ENCODE peak calls at places on chromosomes 12 and 14, in eight cellular contexts. L is NCI-H1930; W is C1 segment of cervical spinal cord; J is AML-193; E is NCI-H526 treated with DMSO at 0.1 percent for 48 hours; O is NCI-H2029; T is activated CD4-positive, alpha-beta memory T cell treated with anti-CD3 and anti-CD28 coated beads, Interleukin-2, amount 10 ng/mL, durations not matched to agents 7 days and 5 days; K is heart right ventricle. R is an unnamed sample.
A peak's percentile ranks its signal among the peaks of the same experiment; 100 is the strongest.

GRCh38 chr12:93833946-93834345 is 156.8 kb downstream of the CRADD start:
- DNase-seq in L (no peak), W (no peak), J (no peak), E (no peak), O (no peak), T (no peak), K (no peak), R (no peak)

GRCh38 chr14:29601559-29602109 is 326.0 kb downstream of the PRKD1 start:
- DNase-seq in L (no peak), W (no peak), J (no peak), E (no peak), O (no peak), T (no peak), K (no peak), R (no peak)

GRCh38 chr12:121794532-121795028 is 1.1 kb upstream of the RHOF start:
- DNase-seq in L (no peak), W (no peak), J (no peak), E (no peak), O (no peak), T (no peak), K (no peak), R (no peak)

GRCh38 chr14:105843444-105844046 is 317.2 kb downstream of the TMEM121 start:
- DNase-seq in L (no peak), W (no peak), J (no peak), E (no peak), O (no peak), T (peak; percentile 9), K (no peak), R (no peak)

GRCh38 chr14:31572955-31573354 is 11.8 kb downstream of the NUBPL start:
- DNase-seq in L (no peak), W (no peak), J (no peak), E (no peak), O (no peak), T (no peak), K (no peak), R (no peak)

GRCh38 chr12:3427956-3428355 is 63.0 kb upstream of the PRMT8 start:
- DNase-seq in L (no peak), W (no peak), J (no peak), E (no peak), O (no peak), T (no peak), K (no peak), R (no peak)

GRCh38 chr14:95515523-95516517 is 630 bp downstream of the SYNE3 start:
- DNase-seq in L (peak; percentile 41), W (peak; percentile 56), J (peak; percentile 67), E (peak; percentile 41), O (no peak), T (peak; percentile 86), K (peak; percentile 80), R (no peak)

GRCh38 chr12:84862190-84862589 is 50.4 kb downstream of the SLC6A15 start:
- DNase-seq in L (no peak), W (no peak), J (no peak), E (no peak), O (no peak), T (no peak), K (no peak), R (no peak)

GRCh38 chr12:109772622-109773321 is 59.1 kb downstream of the FAM222A start:
- DNase-seq in L (no peak), W (no peak), J (no peak), E (no peak), O (no peak), T (no peak), K (no peak), R (no peak)

GRCh38 chr14:71362282-71362681 is 455.0 kb downstream of the PCNX1 start:
- DNase-seq in L (no peak), W (no peak), J (no peak), E (no peak), O (no peak), T (no peak), K (no peak), R (no peak)

GRCh38 chr12:45966486-45966885 is 23.9 kb downstream of the SCAF11 start:
- DNase-seq in L (no peak), W (no peak), J (no peak), E (no peak), O (no peak), T (no peak), K (no peak), R (peak; percentile 73)

GRCh38 chr12:40192704-40193255 is 32.0 kb upstream of the LRRK2 start:
- DNase-seq in L (no peak), W (no peak), J (peak; percentile 22), E (peak; percentile 15), O (no peak), T (peak; percentile 48), K (no peak), R (no peak)

GRCh38 chr14:74427651-74428050 is 1.6 kb upstream of the SYNDIG1L start:
- DNase-seq in L (no peak), W (no peak), J (no peak), E (no peak), O (no peak), T (no peak), K (no peak), R (no peak)

GRCh38 chr12:33752854-33753253 is 269.4 kb upstream of the ALG10 start:
- DNase-seq in L (no peak), W (no peak), J (no peak), E (no peak), O (no peak), T (no peak), K (no peak), R (no peak)

GRCh38 chr12:77122236-77122635 is 56.9 kb upstream of the E2F7 start:
- DNase-seq in L (no peak), W (no peak), J (no peak), E (no peak), O (no peak), T (no peak), K (no peak), R (peak; percentile 98)

GRCh38 chr14:99517046-99517642 is 35.9 kb downstream of the CCNK start:
- DNase-seq in L (no peak), W (no peak), J (no peak), E (no peak), O (no peak), T (no peak), K (no peak), R (no peak)

GRCh38 chr14:63578300-63578699 is 35.1 kb upstream of the PPP2R5E start:
- DNase-seq in L (no peak), W (no peak), J (no peak), E (no peak), O (no peak), T (no peak), K (no peak), R (no peak)

GRCh38 chr12:93015970-93016751 is 87.1 kb upstream of the EEA1 start:
- DNase-seq in L (no peak), W (no peak), J (no peak), E (no peak), O (no peak), T (no peak), K (no peak), R (no peak)

GRCh38 chr14:39417014-39417413 is 15.2 kb downstream of the FBXO33 start:
- DNase-seq in L (no peak), W (no peak), J (no peak), E (no peak), O (no peak), T (no peak), K (no peak), R (no peak)

R was measured in brain microvascular endothelial cell.